ENCODE peak calls at places on chromosome 18, in seven cellular contexts. G is body of pancreas; I is foreskin fibroblast; Z is CD4-positive, alpha-beta T cell; C is prostate gland; X is left lung; R is neural crest cell. F is an unnamed sample.
A peak's percentile ranks its signal among the peaks of the same experiment; 100 is the strongest.

GRCh38 chr18:76909418-76909817 is 87.1 kb downstream of the ZNF236 start:
- DNase-seq in G (no peak), I (no peak), Z (no peak), C (no peak), X (no peak), R (no peak), F (no peak)

GRCh38 chr18:10726198-10727068 is 200.6 kb downstream of the NAPG start:
- DNase-seq in G (peak; percentile 39), I (no peak), Z (no peak), C (peak; percentile 36), X (no peak), R (no peak), F (no peak)

GRCh38 chr18:77108821-77109692 is 23.5 kb downstream of the MBP start:
- DNase-seq in G (no peak), I (no peak), Z (no peak), C (no peak), X (peak; percentile 31), R (no peak), F (no peak)

GRCh38 chr18:5979971-5980457 is 84.7 kb upstream of the TMEM200C start:
- DNase-seq in G (no peak), I (no peak), Z (no peak), C (no peak), X (no peak), R (no peak), F (no peak)

GRCh38 chr18:37935086-37935485 is 369.5 kb upstream of the CELF4 start:
- DNase-seq in G (no peak), I (no peak), Z (no peak), C (no peak), X (no peak), R (no peak), F (no peak)

GRCh38 chr18:9495916-9496540 is 20.7 kb downstream of the RALBP1 start:
- DNase-seq in G (no peak), I (no peak), Z (no peak), C (no peak), X (no peak), R (no peak), F (no peak)

GRCh38 chr18:57062841-57063240 is 84.0 kb upstream of the BOD1L2 start:
- DNase-seq in G (no peak), I (no peak), Z (no peak), C (no peak), X (no peak), R (no peak), F (no peak)

GRCh38 chr18:44290366-44290855 is 390.3 kb upstream of the SETBP1 start:
- DNase-seq in G (no peak), I (no peak), Z (no peak), C (no peak), X (no peak), R (no peak), F (no peak)

GRCh38 chr18:48749768-48750167 is 201.0 kb downstream of the SMAD7 start:
- DNase-seq in G (peak; percentile 13), I (no peak), Z (no peak), C (no peak), X (no peak), R (no peak), F (no peak)

GRCh38 chr18:62449490-62450104 is 73.2 kb upstream of the ZCCHC2 start:
- DNase-seq in G (no peak), I (no peak), Z (no peak), C (no peak), X (no peak), R (no peak), F (no peak)

GRCh38 chr18:74248189-74248975 is 43.4 kb downstream of the CYB5A start:
- DNase-seq in G (no peak), I (no peak), Z (no peak), C (no peak), X (peak; percentile 59), R (no peak), F (no peak)

GRCh38 chr18:78105611-78106010 is 856.0 kb downstream of the GALR1 start:
- DNase-seq in G (no peak), I (no peak), Z (no peak), C (no peak), X (no peak), R (no peak), F (no peak)

GRCh38 chr18:366466-367053 is 98.7 kb upstream of the THOC1 start:
- DNase-seq in G (no peak), I (no peak), Z (no peak), C (no peak), X (no peak), R (no peak), F (no peak)

GRCh38 chr18:28176933-28177827 is at the start of gene CDH2:
- DNase-seq in G (no peak), I (peak; percentile 70), Z (no peak), C (no peak), X (peak; percentile 46), R (peak; percentile 71), F (no peak)

GRCh38 chr18:64294967-64295366 is 146.1 kb upstream of the LINC00305 start:
- DNase-seq in G (no peak), I (no peak), Z (no peak), C (no peak), X (no peak), R (no peak), F (no peak)

GRCh38 chr18:25067291-25068050 is 284.5 kb downstream of the ZNF521 start:
- DNase-seq in G (no peak), I (no peak), Z (no peak), C (no peak), X (no peak), R (no peak), F (no peak)

GRCh38 chr18:73688851-73689659 is 458.6 kb downstream of the FBXO15 start:
- DNase-seq in G (no peak), I (peak; percentile 90), Z (no peak), C (no peak), X (no peak), R (no peak), F (no peak)

GRCh38 chr18:12091742-12092141 is 1.9 kb upstream of the ANKRD62 start:
- DNase-seq in G (peak; percentile 91), I (no peak), Z (no peak), C (no peak), X (no peak), R (no peak), F (no peak)

GRCh38 chr18:12088096-12088495 is 5.5 kb upstream of the ANKRD62 start:
- DNase-seq in G (no peak), I (no peak), Z (no peak), C (no peak), X (no peak), R (no peak), F (no peak)

GRCh38 chr18:12088731-12089375 is 4.8 kb upstream of the ANKRD62 start:
- DNase-seq in G (no peak), I (no peak), Z (no peak), C (no peak), X (no peak), R (no peak), F (no peak)

GRCh38 chr18:12093520-12094257 is at the start of gene ANKRD62:
- DNase-seq in G (no peak), I (no peak), Z (no peak), C (no peak), X (no peak), R (no peak), F (no peak)

GRCh38 chr18:12092398-12093229 is 1.0 kb upstream of the ANKRD62 start:
- DNase-seq in G (peak; percentile 83), I (no peak), Z (no peak), C (no peak), X (no peak), R (no peak), F (no peak)
- TF ChIP-seq CTCF in G (no peak), I (no peak), Z (no peak), C (peak; percentile 37), X (no peak), R (peak; percentile 47), F (no peak)

GRCh38 chr18:21745234-21745633 is 4.6 kb downstream of the MIB1 start:
- DNase-seq in G (no peak), I (no peak), Z (no peak), C (no peak), X (no peak), R (no peak), F (no peak)
- TF ChIP-seq CTCF in G (no peak), I (no peak), Z (no peak), C (no peak), X (no peak), R (no peak), F (no peak)

DNA sequence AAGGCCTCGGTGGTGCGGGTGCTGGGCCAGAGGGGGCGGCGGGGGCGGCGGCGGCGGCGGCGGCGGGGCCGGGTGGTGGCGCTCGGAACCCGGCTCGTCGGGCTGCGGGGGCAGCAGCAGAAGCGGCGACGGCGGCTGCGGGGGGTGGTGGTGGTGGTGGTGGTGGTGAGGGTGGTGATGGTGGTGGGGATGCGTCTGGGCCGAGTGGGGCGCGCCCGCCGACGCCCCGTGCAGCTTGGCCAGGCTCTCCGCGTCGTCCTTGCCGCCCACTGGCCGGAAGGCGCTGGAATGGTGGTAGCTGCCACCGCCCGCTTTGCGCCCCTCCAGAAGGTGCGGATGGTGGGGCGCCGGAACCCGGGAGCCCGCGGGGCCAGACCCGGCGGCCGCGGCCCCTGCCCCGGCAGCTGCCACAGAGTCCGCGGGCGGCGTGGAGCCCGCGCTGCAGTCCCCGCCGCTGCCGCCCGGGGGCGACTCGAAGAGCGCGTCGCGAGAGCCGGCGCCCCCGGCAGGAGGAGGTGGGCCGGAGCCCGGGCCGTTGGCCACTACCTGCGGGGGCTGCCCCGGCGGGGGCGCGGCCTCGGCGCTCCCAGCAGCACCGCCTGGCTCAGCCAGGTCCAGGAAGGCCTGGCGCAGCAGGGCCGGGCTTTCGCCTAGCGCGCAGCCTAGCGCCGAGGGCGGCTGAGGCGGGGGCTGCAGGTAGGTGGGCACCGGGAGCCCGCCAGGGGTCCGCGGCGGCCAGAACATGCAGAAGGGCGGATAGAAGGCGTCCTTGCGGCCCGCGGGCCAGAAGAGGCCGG is 4.2 kb downstream of the SKOR2 start:
- DNase-seq in G (no peak), I (no peak), Z (no peak), C (no peak), X (no peak), R (peak; percentile 50), F (no peak)
- TF ChIP-seq CTCF in G (no peak), I (no peak), Z (no peak), C (peak; percentile 9), X (peak; percentile 28), R (peak; percentile 70), F (peak; percentile 32)

GRCh38 chr18:22985250-22985649 is 52.1 kb downstream of the RBBP8 start:
- DNase-seq in G (no peak), I (peak; percentile 4), Z (no peak), C (no peak), X (no peak), R (no peak), F (no peak)

GRCh38 chr18:22981274-22982133 is 48.4 kb downstream of the RBBP8 start:
- DNase-seq in G (no peak), I (no peak), Z (no peak), C (no peak), X (no peak), R (no peak), F (no peak)

GRCh38 chr18:22987547-22988182 is 54.5 kb downstream of the RBBP8 start:
- DNase-seq in G (no peak), I (no peak), Z (no peak), C (no peak), X (no peak), R (no peak), F (no peak)

GRCh38 chr18:22980394-22980793 is 47.3 kb downstream of the RBBP8 start:
- DNase-seq in G (no peak), I (no peak), Z (no peak), C (no peak), X (no peak), R (no peak), F (no peak)

GRCh38 chr18:22983175-22983574 is 50.0 kb downstream of the RBBP8 start:
- DNase-seq in G (no peak), I (peak; percentile 18), Z (no peak), C (no peak), X (no peak), R (no peak), F (no peak)
- TF ChIP-seq CTCF in G (peak; percentile 49), I (peak; percentile 23), Z (peak; percentile 68), C (peak; percentile 66), X (peak; percentile 59), R (peak; percentile 73), F (peak; percentile 64)

F was measured in CD14-positive monocyte.